ENCODE peak calls at places on chromosomes 7 and 10, in eight cellular contexts. One of them, this sample, is unnamed.

GRCh38 chr10:50216894-50217293 is 34.4 kb downstream of the ASAH2 start:
- DNase-seq in suprapubic skin: no peak
- DNase-seq in right cardiac atrium: no peak
- DNase-seq in endothelial cell of umbilical vein: no peak
- DNase-seq in astrocyte: peak; percentile 26
- DNase-seq in testis: no peak
- DNase-seq in brain microvascular endothelial cell: peak; percentile 17
- DNase-seq in right atrium auricular region: no peak
- DNase-seq in this sample: no peak

GRCh38 chr10:80271416-80271815 is 18.0 kb downstream of the MAT1A start:
- DNase-seq in right atrium auricular region: no peak
- DNase-seq in astrocyte: no peak
- DNase-seq in right cardiac atrium: no peak
- DNase-seq in endothelial cell of umbilical vein: no peak
- DNase-seq in brain microvascular endothelial cell: no peak
- DNase-seq in testis: no peak
- DNase-seq in suprapubic skin: no peak
- DNase-seq in this sample: no peak

GRCh38 chr7:34430456-34430855 is 227.6 kb upstream of the NPSR1 start:
- DNase-seq in right atrium auricular region: no peak
- DNase-seq in suprapubic skin: no peak
- DNase-seq in astrocyte: peak; percentile 67
- DNase-seq in testis: peak; percentile 62
- DNase-seq in right cardiac atrium: no peak
- DNase-seq in brain microvascular endothelial cell: peak; percentile 52
- DNase-seq in endothelial cell of umbilical vein: peak; percentile 47
- DNase-seq in this sample: no peak

GRCh38 chr10:114995468-114995867 is 57.5 kb downstream of the TRUB1 start:
- DNase-seq in brain microvascular endothelial cell: peak; percentile 58
- DNase-seq in astrocyte: peak; percentile 59
- DNase-seq in endothelial cell of umbilical vein: no peak
- DNase-seq in right cardiac atrium: no peak
- DNase-seq in right atrium auricular region: no peak
- DNase-seq in testis: no peak
- DNase-seq in suprapubic skin: no peak
- DNase-seq in this sample: no peak

GRCh38 chr10:114301951-114302710 is 63.1 kb downstream of the VWA2 start:
- DNase-seq in astrocyte: no peak
- DNase-seq in right atrium auricular region: no peak
- DNase-seq in suprapubic skin: no peak
- DNase-seq in brain microvascular endothelial cell: peak; percentile 15
- DNase-seq in right cardiac atrium: peak; percentile 80
- DNase-seq in testis: no peak
- DNase-seq in endothelial cell of umbilical vein: peak; percentile 29
- DNase-seq in this sample: no peak

GRCh38 chr7:78968951-78969350 is 484.5 kb downstream of the MAGI2 start:
- DNase-seq in right cardiac atrium: no peak
- DNase-seq in suprapubic skin: no peak
- DNase-seq in astrocyte: no peak
- DNase-seq in endothelial cell of umbilical vein: no peak
- DNase-seq in right atrium auricular region: no peak
- DNase-seq in testis: no peak
- DNase-seq in brain microvascular endothelial cell: no peak
- DNase-seq in this sample: no peak

GRCh38 chr10:109919224-109919623 is 4.1 kb downstream of the XPNPEP1 start:
- DNase-seq in suprapubic skin: no peak
- DNase-seq in astrocyte: no peak
- DNase-seq in brain microvascular endothelial cell: no peak
- DNase-seq in right cardiac atrium: no peak
- DNase-seq in endothelial cell of umbilical vein: no peak
- DNase-seq in testis: no peak
- DNase-seq in right atrium auricular region: no peak
- DNase-seq in this sample: no peak

GRCh38 chr7:87599336-87599735 is 1.3 kb downstream of the ABCB1 start:
- DNase-seq in endothelial cell of umbilical vein: no peak
- DNase-seq in testis: no peak
- DNase-seq in suprapubic skin: no peak
- DNase-seq in right cardiac atrium: no peak
- DNase-seq in astrocyte: no peak
- DNase-seq in brain microvascular endothelial cell: no peak
- DNase-seq in right atrium auricular region: no peak
- DNase-seq in this sample: peak; percentile 59

GRCh38 chr10:113876461-113876860 is 22.0 kb downstream of the NHLRC2 start:
- DNase-seq in endothelial cell of umbilical vein: no peak
- DNase-seq in right cardiac atrium: no peak
- DNase-seq in astrocyte: no peak
- DNase-seq in right atrium auricular region: no peak
- DNase-seq in testis: no peak
- DNase-seq in brain microvascular endothelial cell: no peak
- DNase-seq in suprapubic skin: no peak
- DNase-seq in this sample: no peak

GRCh38 chr7:45324683-45325237 is 167.2 kb downstream of the RAMP3 start:
- DNase-seq in brain microvascular endothelial cell: no peak
- DNase-seq in right cardiac atrium: no peak
- DNase-seq in endothelial cell of umbilical vein: peak; percentile 6
- DNase-seq in testis: no peak
- DNase-seq in suprapubic skin: no peak
- DNase-seq in astrocyte: no peak
- DNase-seq in right atrium auricular region: no peak
- DNase-seq in this sample: no peak

GRCh38 chr10:96690755-96691730 is 29.3 kb downstream of the PIK3AP1 start:
- DNase-seq in endothelial cell of umbilical vein: no peak
- DNase-seq in right cardiac atrium: no peak
- DNase-seq in testis: no peak
- DNase-seq in right atrium auricular region: no peak
- DNase-seq in suprapubic skin: no peak
- DNase-seq in astrocyte: peak; percentile 47
- DNase-seq in brain microvascular endothelial cell: no peak
- DNase-seq in this sample: no peak

GRCh38 chr7:111529507-111530355 is 32.6 kb downstream of the IMMP2L start:
- DNase-seq in brain microvascular endothelial cell: no peak
- DNase-seq in astrocyte: peak; percentile 9
- DNase-seq in endothelial cell of umbilical vein: peak; percentile 79
- DNase-seq in right cardiac atrium: no peak
- DNase-seq in testis: no peak
- DNase-seq in right atrium auricular region: no peak
- DNase-seq in suprapubic skin: no peak
- DNase-seq in this sample: no peak

GRCh38 chr7:140342732-140343514 is 55.4 kb downstream of the SLC37A3 start:
- DNase-seq in testis: peak; percentile 50
- DNase-seq in suprapubic skin: no peak
- DNase-seq in right cardiac atrium: no peak
- DNase-seq in endothelial cell of umbilical vein: peak; percentile 31
- DNase-seq in right atrium auricular region: no peak
- DNase-seq in astrocyte: peak; percentile 3
- DNase-seq in brain microvascular endothelial cell: peak; percentile 33
- DNase-seq in this sample: peak; percentile 51

GRCh38 chr10:124172241-124172661 is 78.9 kb upstream of the CHST15 start:
- DNase-seq in testis: no peak
- DNase-seq in brain microvascular endothelial cell: no peak
- DNase-seq in right atrium auricular region: peak; percentile 50
- DNase-seq in astrocyte: no peak
- DNase-seq in right cardiac atrium: no peak
- DNase-seq in suprapubic skin: no peak
- DNase-seq in endothelial cell of umbilical vein: no peak
- DNase-seq in this sample: no peak

GRCh38 chr10:51895209-51895608 is 195.8 kb upstream of the CSTF2T start:
- DNase-seq in endothelial cell of umbilical vein: no peak
- DNase-seq in testis: peak; percentile 57
- DNase-seq in right cardiac atrium: peak; percentile 74
- DNase-seq in right atrium auricular region: peak; percentile 82
- DNase-seq in astrocyte: peak; percentile 55
- DNase-seq in brain microvascular endothelial cell: peak; percentile 75
- DNase-seq in suprapubic skin: peak; percentile 83
- DNase-seq in this sample: peak; percentile 82

GRCh38 chr7:100441641-100442535 is 5.6 kb upstream of the PPP1R35 start:
- DNase-seq in right atrium auricular region: no peak
- DNase-seq in endothelial cell of umbilical vein: no peak
- DNase-seq in right cardiac atrium: no peak
- DNase-seq in astrocyte: no peak
- DNase-seq in suprapubic skin: no peak
- DNase-seq in brain microvascular endothelial cell: no peak
- DNase-seq in testis: no peak
- DNase-seq in this sample: peak; percentile 20

GRCh38 chr7:27174077-27175004 is at the start of gene HOXA10:
- DNase-seq in astrocyte: no peak
- DNase-seq in testis: no peak
- DNase-seq in right atrium auricular region: no peak
- DNase-seq in endothelial cell of umbilical vein: peak; percentile 79
- DNase-seq in brain microvascular endothelial cell: no peak
- DNase-seq in right cardiac atrium: peak; percentile 43
- DNase-seq in suprapubic skin: peak; percentile 85
- DNase-seq in this sample: peak; percentile 21

GRCh38 chr10:67884842-67885680 is 605 bp downstream of the SIRT1 start:
- DNase-seq in astrocyte: peak; percentile 67
- DNase-seq in brain microvascular endothelial cell: peak; percentile 45
- DNase-seq in suprapubic skin: peak; percentile 92
- DNase-seq in endothelial cell of umbilical vein: peak; percentile 79
- DNase-seq in right cardiac atrium: peak; percentile 95
- DNase-seq in right atrium auricular region: peak; percentile 76
- DNase-seq in testis: peak; percentile 82
- DNase-seq in this sample: peak; percentile 85

GRCh38 chr7:11807000-11807399 is 25.0 kb downstream of the THSD7A start:
- DNase-seq in testis: no peak
- DNase-seq in right atrium auricular region: no peak
- DNase-seq in astrocyte: no peak
- DNase-seq in endothelial cell of umbilical vein: no peak
- DNase-seq in right cardiac atrium: no peak
- DNase-seq in suprapubic skin: no peak
- DNase-seq in brain microvascular endothelial cell: no peak
- DNase-seq in this sample: no peak

GRCh38 chr7:135822396-135822795 is 73.8 kb upstream of the FAM180A start:
- DNase-seq in testis: no peak
- DNase-seq in suprapubic skin: no peak
- DNase-seq in endothelial cell of umbilical vein: no peak
- DNase-seq in right cardiac atrium: no peak
- DNase-seq in astrocyte: no peak
- DNase-seq in right atrium auricular region: no peak
- DNase-seq in brain microvascular endothelial cell: no peak
- DNase-seq in this sample: no peak

GRCh38 chr10:6647811-6648526 is 67.9 kb upstream of the PRKCQ start:
- DNase-seq in astrocyte: peak; percentile 3
- DNase-seq in suprapubic skin: no peak
- DNase-seq in testis: peak; percentile 62
- DNase-seq in endothelial cell of umbilical vein: peak; percentile 15
- DNase-seq in brain microvascular endothelial cell: peak; percentile 2
- DNase-seq in right atrium auricular region: no peak
- DNase-seq in right cardiac atrium: peak; percentile 27
- DNase-seq in this sample: peak; percentile 18

GRCh38 chr10:18418579-18419210 is 232.7 kb downstream of the NSUN6 start:
- DNase-seq in testis: no peak
- DNase-seq in right atrium auricular region: no peak
- DNase-seq in right cardiac atrium: no peak
- DNase-seq in astrocyte: peak; percentile 34
- DNase-seq in brain microvascular endothelial cell: peak; percentile 18
- DNase-seq in suprapubic skin: no peak
- DNase-seq in endothelial cell of umbilical vein: no peak
- DNase-seq in this sample: peak; percentile 31

GRCh38 chr10:33258951-33259350 is 75.5 kb downstream of the NRP1 start:
- DNase-seq in brain microvascular endothelial cell: peak; percentile 60
- DNase-seq in right atrium auricular region: no peak
- DNase-seq in right cardiac atrium: no peak
- DNase-seq in testis: peak; percentile 41
- DNase-seq in suprapubic skin: no peak
- DNase-seq in endothelial cell of umbilical vein: no peak
- DNase-seq in astrocyte: peak; percentile 77
- DNase-seq in this sample: no peak

DNA sequence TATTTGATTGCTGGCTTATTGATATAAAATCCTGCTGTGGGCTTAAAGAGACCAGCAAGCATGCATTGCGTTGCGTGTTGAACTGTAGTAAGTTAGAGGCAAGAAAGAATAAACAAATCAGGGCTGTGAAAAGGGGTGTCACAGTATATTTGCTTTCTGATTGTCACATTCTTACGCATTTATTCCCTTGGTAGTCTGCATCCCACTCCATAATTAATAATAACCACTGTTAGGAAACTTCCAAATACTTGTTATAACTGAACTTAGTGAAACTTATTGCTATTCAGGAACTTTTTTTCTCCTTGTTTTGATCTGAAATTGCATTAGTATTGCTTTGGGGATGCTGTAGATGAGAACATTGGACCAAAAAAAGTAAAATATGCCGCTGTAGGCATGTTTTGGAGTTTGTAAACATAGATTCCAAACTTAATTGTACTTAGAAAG is 1.7 kb downstream of the PPP1R9A start:
- DNase-seq in right atrium auricular region: no peak
- DNase-seq in suprapubic skin: no peak
- DNase-seq in brain microvascular endothelial cell: no peak
- DNase-seq in testis: no peak
- DNase-seq in right cardiac atrium: no peak
- DNase-seq in endothelial cell of umbilical vein: no peak
- DNase-seq in astrocyte: no peak
- DNase-seq in this sample: no peak
- H3K27ac ChIP-seq in right atrium auricular region: peak overlapping the region; percentile 65
- H3K27ac ChIP-seq in suprapubic skin: peak overlapping the region; percentile 35
- H3K27ac ChIP-seq in brain microvascular endothelial cell: no peak overlapping the region
- H3K27ac ChIP-seq in testis: peak overlapping the region; percentile 64
- H3K27ac ChIP-seq in right cardiac atrium: no peak overlapping the region
- H3K27ac ChIP-seq in endothelial cell of umbilical vein: no peak overlapping the region
- H3K27ac ChIP-seq in astrocyte: no peak overlapping the region
- H3K27ac ChIP-seq in this sample: peak overlapping the region; percentile 86

DNA sequence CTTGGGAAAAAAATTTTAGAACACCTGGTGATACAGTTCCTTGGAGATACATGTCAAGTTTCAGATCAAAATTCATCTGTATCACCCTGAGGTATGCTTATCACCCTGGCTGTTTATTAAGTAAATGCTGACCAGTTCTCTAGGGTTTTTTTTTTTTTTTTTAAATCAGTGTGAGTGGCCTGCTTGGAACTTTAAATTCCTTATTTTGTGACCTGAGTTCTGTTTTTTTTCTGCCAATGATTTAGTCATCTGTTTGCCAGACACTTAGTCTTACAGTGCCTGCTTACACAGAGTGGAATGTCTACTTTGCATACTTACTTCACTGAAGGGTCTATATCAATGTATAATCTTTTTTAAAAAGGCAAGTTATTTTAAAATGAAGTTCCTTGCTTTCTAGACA is 1.8 kb downstream of the TSPAN13 start:
- DNase-seq in brain microvascular endothelial cell: no peak
- DNase-seq in right cardiac atrium: no peak
- DNase-seq in endothelial cell of umbilical vein: no peak
- DNase-seq in right atrium auricular region: no peak
- DNase-seq in testis: no peak
- DNase-seq in suprapubic skin: no peak
- DNase-seq in astrocyte: peak; percentile 44
- DNase-seq in this sample: no peak
- H3K27ac ChIP-seq in brain microvascular endothelial cell: no peak overlapping the region
- H3K27ac ChIP-seq in right cardiac atrium: no peak overlapping the region
- H3K27ac ChIP-seq in endothelial cell of umbilical vein: no peak overlapping the region
- H3K27ac ChIP-seq in right atrium auricular region: no peak overlapping the region
- H3K27ac ChIP-seq in testis: no peak overlapping the region
- H3K27ac ChIP-seq in suprapubic skin: no peak overlapping the region
- H3K27ac ChIP-seq in astrocyte: no peak overlapping the region
- H3K27ac ChIP-seq in this sample: no peak overlapping the region

GRCh38 chr10:56646301-56646700 is 285.2 kb upstream of the ZWINT start:
- DNase-seq in testis: no peak
- DNase-seq in suprapubic skin: no peak
- DNase-seq in endothelial cell of umbilical vein: no peak
- DNase-seq in right atrium auricular region: no peak
- DNase-seq in astrocyte: no peak
- DNase-seq in brain microvascular endothelial cell: no peak
- DNase-seq in right cardiac atrium: no peak
- DNase-seq in this sample: no peak
- H3K27ac ChIP-seq in testis: no peak overlapping the region
- H3K27ac ChIP-seq in suprapubic skin: no peak overlapping the region
- H3K27ac ChIP-seq in endothelial cell of umbilical vein: no peak overlapping the region
- H3K27ac ChIP-seq in right atrium auricular region: no peak overlapping the region
- H3K27ac ChIP-seq in astrocyte: no peak overlapping the region
- H3K27ac ChIP-seq in brain microvascular endothelial cell: no peak overlapping the region
- H3K27ac ChIP-seq in right cardiac atrium: no peak overlapping the region
- H3K27ac ChIP-seq in this sample: no peak overlapping the region

GRCh38 chr7:116711790-116712189 is 39.8 kb downstream of the MET start:
- DNase-seq in brain microvascular endothelial cell: no peak
- DNase-seq in testis: no peak
- DNase-seq in astrocyte: no peak
- DNase-seq in right atrium auricular region: no peak
- DNase-seq in right cardiac atrium: no peak
- DNase-seq in endothelial cell of umbilical vein: no peak
- DNase-seq in suprapubic skin: no peak
- DNase-seq in this sample: no peak
- H3K27ac ChIP-seq in brain microvascular endothelial cell: no peak overlapping the region
- H3K27ac ChIP-seq in testis: no peak overlapping the region
- H3K27ac ChIP-seq in astrocyte: no peak overlapping the region
- H3K27ac ChIP-seq in right atrium auricular region: no peak overlapping the region
- H3K27ac ChIP-seq in right cardiac atrium: no peak overlapping the region
- H3K27ac ChIP-seq in endothelial cell of umbilical vein: no peak overlapping the region
- H3K27ac ChIP-seq in suprapubic skin: no peak overlapping the region
- H3K27ac ChIP-seq in this sample: no peak overlapping the region

This sample was measured in adrenal gland.